ENCODE peak calls at places on chromosome 19, in nine cellular contexts. I is NCI-H1105; B is stimulated activated CD4-positive, alpha-beta T cell treated with anti-CD3 and anti-CD28 coated beads, Interleukin-4, amount 100 ng/mL, for 48 hours; W is activated T-cell treated with anti-CD3 and anti-CD28 coated beads, Interleukin-2, amount 50 U/mL, for 72 hours; P is amygdala; F is activated CD4-positive, CD25-positive, alpha-beta regulatory T cell treated with anti-CD3 and anti-CD28 coated beads, Interleukin-2, amount 50 U/mL, for 16 hours; X is renal cortical epithelial cell; S is NCI-H1092; Z is HT-29. U is an unnamed sample.

GRCh38 chr19:28502879-28503734 is 709.8 kb downstream of the UQCRFS1 start:
- DNase-seq in W (no peak), B (no peak), Z (no peak), I (no peak), P (no peak), X (no peak), F (no peak), S (no peak), U (no peak)

GRCh38 chr19:43651758-43652545 is 12.3 kb upstream of the CADM4 start:
- DNase-seq in W (peak), B (no peak), X (peak), P (peak), I (peak), F (peak), Z (peak), S (peak), U (peak)

GRCh38 chr19:49374665-49375434 is 11.2 kb downstream of the DKKL1 start:
- DNase-seq in X (no peak), F (no peak), W (no peak), I (no peak), P (no peak), B (no peak), S (no peak), Z (no peak), U (no peak)

GRCh38 chr19:32866564-32867265 is 2.9 kb downstream of the SLC7A9 start:
- DNase-seq in B (no peak), Z (no peak), P (no peak), W (no peak), X (no peak), F (no peak), S (no peak), I (no peak), U (no peak)

GRCh38 chr19:51163257-51163656 is 21.2 kb downstream of the SIGLEC7 start:
- DNase-seq in B (no peak), Z (no peak), X (no peak), P (no peak), S (no peak), F (no peak), I (no peak), W (no peak), U (no peak)

GRCh38 chr19:43625918-43626579 is 6.6 kb upstream of the ZNF428 start:
- DNase-seq in X (no peak), S (no peak), B (peak), P (no peak), F (no peak), I (no peak), Z (peak), W (no peak), U (no peak)

GRCh38 chr19:47284324-47284899 is 9.7 kb downstream of the INAFM1 start:
- DNase-seq in S (peak), F (peak), X (peak), B (no peak), Z (peak), I (peak), W (peak), P (peak), U (no peak)

GRCh38 chr19:3618144-3618810 is 8.3 kb downstream of the CACTIN start:
- DNase-seq in S (no peak), X (no peak), Z (peak), F (peak), W (peak), B (peak), I (no peak), P (peak), U (peak)

GRCh38 chr19:50537769-50538230 is 24.1 kb upstream of the ASPDH start:
- DNase-seq in S (peak), I (peak), W (peak), X (peak), B (peak), Z (peak), P (peak), F (peak), U (peak)

GRCh38 chr19:33401683-33402420 is 28.3 kb downstream of the CEBPG start:
- DNase-seq in P (no peak), Z (no peak), X (no peak), B (no peak), S (no peak), W (no peak), I (no peak), F (no peak), U (no peak)

U was measured in SJSA1.